ENCODE peak calls at places on chromosomes 12 and 14, in five cellular contexts. One of them, this sample, is unnamed.
A peak's percentile ranks its signal among the peaks of the same experiment; 100 is the strongest.

GRCh38 chr12:66776974-66777373 is 98.1 kb upstream of the GRIP1 start:
- DNase-seq in endothelial cell of umbilical vein: no peak
- DNase-seq in adipocyte: no peak
- DNase-seq in CD8-positive, alpha-beta T cell: peak; percentile 1
- DNase-seq in ovary: no peak
- DNase-seq in this sample: no peak

GRCh38 chr14:70788893-70789292 is 20.4 kb downstream of the MAP3K9 start:
- DNase-seq in endothelial cell of umbilical vein: no peak
- DNase-seq in adipocyte: no peak
- DNase-seq in CD8-positive, alpha-beta T cell: no peak
- DNase-seq in ovary: no peak
- DNase-seq in this sample: no peak

GRCh38 chr12:26092706-26093105 is 32.1 kb downstream of the BHLHE41 start:
- DNase-seq in endothelial cell of umbilical vein: no peak
- DNase-seq in adipocyte: no peak
- DNase-seq in CD8-positive, alpha-beta T cell: no peak
- DNase-seq in ovary: no peak
- DNase-seq in this sample: no peak

GRCh38 chr14:88037270-88037669 is 32.3 kb downstream of the GPR65 start:
- DNase-seq in endothelial cell of umbilical vein: no peak
- DNase-seq in adipocyte: no peak
- DNase-seq in CD8-positive, alpha-beta T cell: no peak
- DNase-seq in ovary: no peak
- DNase-seq in this sample: no peak

GRCh38 chr12:464484-465267 is 4.9 kb downstream of the B4GALNT3 start:
- DNase-seq in endothelial cell of umbilical vein: no peak
- DNase-seq in adipocyte: peak; percentile 24
- DNase-seq in CD8-positive, alpha-beta T cell: no peak
- DNase-seq in ovary: no peak
- DNase-seq in this sample: no peak

GRCh38 chr14:29242755-29243340 is 476.3 kb downstream of the FOXG1 start:
- DNase-seq in endothelial cell of umbilical vein: peak; percentile 47
- DNase-seq in adipocyte: no peak
- DNase-seq in CD8-positive, alpha-beta T cell: no peak
- DNase-seq in ovary: no peak
- DNase-seq in this sample: no peak

GRCh38 chr12:32804301-32804700 is 48.6 kb upstream of the YARS2 start:
- DNase-seq in endothelial cell of umbilical vein: no peak
- DNase-seq in adipocyte: no peak
- DNase-seq in CD8-positive, alpha-beta T cell: no peak
- DNase-seq in ovary: no peak
- DNase-seq in this sample: no peak

GRCh38 chr14:100893228-100893601 is 10.3 kb downstream of the RTL1 start:
- DNase-seq in endothelial cell of umbilical vein: no peak
- DNase-seq in adipocyte: no peak
- DNase-seq in CD8-positive, alpha-beta T cell: no peak
- DNase-seq in ovary: peak; percentile 12
- DNase-seq in this sample: no peak

GRCh38 chr14:22837750-22838538 is 1.6 kb downstream of the MMP14 start:
- DNase-seq in endothelial cell of umbilical vein: no peak
- DNase-seq in adipocyte: peak; percentile 69
- DNase-seq in CD8-positive, alpha-beta T cell: no peak
- DNase-seq in ovary: peak; percentile 82
- DNase-seq in this sample: no peak

GRCh38 chr14:97458302-97459137 is 661.3 kb downstream of the VRK1 start:
- DNase-seq in endothelial cell of umbilical vein: no peak
- DNase-seq in adipocyte: no peak
- DNase-seq in CD8-positive, alpha-beta T cell: peak; percentile 60
- DNase-seq in ovary: no peak
- DNase-seq in this sample: no peak

GRCh38 chr14:24171422-24172260 is at the start of gene REC8:
- DNase-seq in endothelial cell of umbilical vein: peak; percentile 82
- DNase-seq in adipocyte: no peak
- DNase-seq in CD8-positive, alpha-beta T cell: peak; percentile 62
- DNase-seq in ovary: peak; percentile 45
- DNase-seq in this sample: peak; percentile 96

GRCh38 chr14:35878272-35879140 is 52.4 kb downstream of the BRMS1L start:
- DNase-seq in endothelial cell of umbilical vein: peak; percentile 89
- DNase-seq in adipocyte: peak; percentile 85
- DNase-seq in CD8-positive, alpha-beta T cell: no peak
- DNase-seq in ovary: peak; percentile 42
- DNase-seq in this sample: no peak

GRCh38 chr14:99857551-99857950 is 64.3 kb downstream of the EML1 start:
- DNase-seq in endothelial cell of umbilical vein: no peak
- DNase-seq in adipocyte: no peak
- DNase-seq in CD8-positive, alpha-beta T cell: no peak
- DNase-seq in ovary: no peak
- DNase-seq in this sample: no peak

GRCh38 chr12:49369723-49370145 is 2.5 kb downstream of the SPATS2 start:
- DNase-seq in endothelial cell of umbilical vein: peak; percentile 58
- DNase-seq in adipocyte: peak; percentile 55
- DNase-seq in CD8-positive, alpha-beta T cell: no peak
- DNase-seq in ovary: peak; percentile 32
- DNase-seq in this sample: peak; percentile 70

GRCh38 chr12:12704593-12705230 is 8.7 kb upstream of the GPR19 start:
- DNase-seq in endothelial cell of umbilical vein: peak; percentile 86
- DNase-seq in adipocyte: peak; percentile 95
- DNase-seq in CD8-positive, alpha-beta T cell: no peak
- DNase-seq in ovary: peak; percentile 74
- DNase-seq in this sample: peak; percentile 80

GRCh38 chr14:106269451-106270204 is 743.2 kb downstream of the TMEM121 start:
- DNase-seq in endothelial cell of umbilical vein: no peak
- DNase-seq in adipocyte: no peak
- DNase-seq in CD8-positive, alpha-beta T cell: no peak
- DNase-seq in ovary: no peak
- DNase-seq in this sample: no peak

GRCh38 chr14:20680363-20680762 is 4.0 kb upstream of the RNASE4 start:
- DNase-seq in endothelial cell of umbilical vein: no peak
- DNase-seq in adipocyte: no peak
- DNase-seq in CD8-positive, alpha-beta T cell: no peak
- DNase-seq in ovary: no peak
- DNase-seq in this sample: peak; percentile 56

GRCh38 chr14:32824195-32824594 is 114.5 kb upstream of the NPAS3 start:
- DNase-seq in endothelial cell of umbilical vein: no peak
- DNase-seq in adipocyte: no peak
- DNase-seq in CD8-positive, alpha-beta T cell: no peak
- DNase-seq in ovary: no peak
- DNase-seq in this sample: no peak

GRCh38 chr12:52217223-52217622 is 15.8 kb upstream of the KRT7 start:
- DNase-seq in endothelial cell of umbilical vein: peak; percentile 44
- DNase-seq in adipocyte: no peak
- DNase-seq in CD8-positive, alpha-beta T cell: no peak
- DNase-seq in ovary: peak; percentile 12
- DNase-seq in this sample: no peak

GRCh38 chr12:52193991-52194390 is 2.2 kb upstream of the KRT80 start:
- DNase-seq in endothelial cell of umbilical vein: peak; percentile 70
- DNase-seq in adipocyte: peak; percentile 55
- DNase-seq in CD8-positive, alpha-beta T cell: no peak
- DNase-seq in ovary: no peak
- DNase-seq in this sample: no peak

GRCh38 chr12:7693793-7694192 is 1.8 kb downstream of the GDF3 start:
- DNase-seq in endothelial cell of umbilical vein: no peak
- DNase-seq in adipocyte: no peak
- DNase-seq in CD8-positive, alpha-beta T cell: no peak
- DNase-seq in ovary: no peak
- DNase-seq in this sample: no peak

GRCh38 chr14:62206456-62206855 is 444.2 kb downstream of the SNAPC1 start:
- DNase-seq in endothelial cell of umbilical vein: peak; percentile 17
- DNase-seq in adipocyte: peak; percentile 31
- DNase-seq in CD8-positive, alpha-beta T cell: no peak
- DNase-seq in ovary: no peak
- DNase-seq in this sample: no peak

GRCh38 chr12:21334100-21334499 is 617 bp downstream of the SLCO1A2 start:
- DNase-seq in endothelial cell of umbilical vein: no peak
- DNase-seq in adipocyte: no peak
- DNase-seq in CD8-positive, alpha-beta T cell: no peak
- DNase-seq in ovary: no peak
- DNase-seq in this sample: no peak

GRCh38 chr12:96140110-96140509 is 54.1 kb upstream of the ELK3 start:
- DNase-seq in endothelial cell of umbilical vein: no peak
- DNase-seq in adipocyte: peak; percentile 64
- DNase-seq in CD8-positive, alpha-beta T cell: no peak
- DNase-seq in ovary: no peak
- DNase-seq in this sample: no peak

GRCh38 chr12:3964404-3964803 is 91.2 kb upstream of the PARP11 start:
- DNase-seq in endothelial cell of umbilical vein: no peak
- DNase-seq in adipocyte: no peak
- DNase-seq in CD8-positive, alpha-beta T cell: no peak
- DNase-seq in ovary: no peak
- DNase-seq in this sample: peak; percentile 60

GRCh38 chr12:29517265-29517664 is 19.8 kb upstream of the OVCH1 start:
- DNase-seq in endothelial cell of umbilical vein: no peak
- DNase-seq in adipocyte: no peak
- DNase-seq in CD8-positive, alpha-beta T cell: no peak
- DNase-seq in ovary: no peak
- DNase-seq in this sample: peak; percentile 46

GRCh38 chr14:75685910-75686309 is 24.9 kb downstream of the TTLL5 start:
- DNase-seq in endothelial cell of umbilical vein: no peak
- DNase-seq in adipocyte: no peak
- DNase-seq in CD8-positive, alpha-beta T cell: no peak
- DNase-seq in ovary: no peak
- DNase-seq in this sample: no peak

GRCh38 chr14:51643137-51643536 is 8.6 kb upstream of the FRMD6 start:
- DNase-seq in endothelial cell of umbilical vein: no peak
- DNase-seq in adipocyte: no peak
- DNase-seq in CD8-positive, alpha-beta T cell: no peak
- DNase-seq in ovary: no peak
- DNase-seq in this sample: no peak

DNA sequence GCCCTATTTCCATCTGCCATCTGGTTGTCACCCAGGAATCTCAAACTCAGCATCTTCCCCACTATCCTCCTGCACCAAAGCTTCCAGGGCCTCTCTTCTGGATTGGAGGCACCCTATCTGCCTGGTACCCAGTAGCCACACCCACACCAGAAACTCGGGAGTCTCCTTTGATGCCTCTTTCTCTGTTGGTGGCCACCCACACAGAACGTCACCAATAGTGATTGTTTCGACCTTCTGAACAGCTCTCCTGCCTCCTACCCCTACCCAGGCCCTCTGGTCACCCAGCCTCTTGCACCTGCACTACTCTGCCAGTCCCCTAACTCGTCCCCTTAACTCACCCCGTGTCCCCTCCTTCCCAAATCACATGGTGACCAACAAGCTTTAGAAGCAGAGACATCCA is 95.0 kb downstream of the IRF2BPL start:
- DNase-seq in endothelial cell of umbilical vein: no peak
- DNase-seq in adipocyte: no peak
- DNase-seq in CD8-positive, alpha-beta T cell: no peak
- DNase-seq in ovary: no peak
- DNase-seq in this sample: no peak
- H3K4me1 ChIP-seq in endothelial cell of umbilical vein: no peaks in the 10 kb centered on the region
- H3K4me1 ChIP-seq in adipocyte: peaks cover 37% of the 10 kb centered on the region
- H3K4me1 ChIP-seq in CD8-positive, alpha-beta T cell: peaks cover 38% of the 10 kb centered on the region
- H3K4me1 ChIP-seq in ovary: peaks cover 29% of the 10 kb centered on the region
- H3K4me1 ChIP-seq in this sample: peaks cover 10% of the 10 kb centered on the region

GRCh38 chr14:104688505-104688754 is 988 bp upstream of the INF2 start:
- DNase-seq in endothelial cell of umbilical vein: no peak
- DNase-seq in adipocyte: no peak
- DNase-seq in CD8-positive, alpha-beta T cell: no peak
- DNase-seq in ovary: no peak
- DNase-seq in this sample: no peak

GRCh38 chr14:104689620-104690265 is 325 bp downstream of the INF2 start:
- DNase-seq in endothelial cell of umbilical vein: no peak
- DNase-seq in adipocyte: peak; percentile 53
- DNase-seq in CD8-positive, alpha-beta T cell: no peak
- DNase-seq in ovary: no peak
- DNase-seq in this sample: no peak

GRCh38 chr14:104690266-104690711 is 871 bp downstream of the INF2 start:
- DNase-seq in endothelial cell of umbilical vein: no peak
- DNase-seq in adipocyte: peak; percentile 24
- DNase-seq in CD8-positive, alpha-beta T cell: no peak
- DNase-seq in ovary: no peak
- DNase-seq in this sample: no peak

GRCh38 chr14:104687601-104688504 is 1.6 kb upstream of the INF2 start:
- DNase-seq in endothelial cell of umbilical vein: no peak
- DNase-seq in adipocyte: peak; percentile 25
- DNase-seq in CD8-positive, alpha-beta T cell: no peak
- DNase-seq in ovary: peak; percentile 67
- DNase-seq in this sample: no peak

GRCh38 chr14:104688755-104689619 is at the start of gene INF2:
- DNase-seq in endothelial cell of umbilical vein: peak; percentile 35
- DNase-seq in adipocyte: peak; percentile 84
- DNase-seq in CD8-positive, alpha-beta T cell: no peak
- DNase-seq in ovary: peak; percentile 66
- DNase-seq in this sample: peak; percentile 80
- H3K4me1 ChIP-seq in endothelial cell of umbilical vein: peaks cover 25% of the 10 kb centered on the region
- H3K4me1 ChIP-seq in adipocyte: peaks cover 36% of the 10 kb centered on the region
- H3K4me1 ChIP-seq in CD8-positive, alpha-beta T cell: peaks cover 72% of the 10 kb centered on the region
- H3K4me1 ChIP-seq in ovary: peaks cover 20% of the 10 kb centered on the region
- H3K4me1 ChIP-seq in this sample: peaks cover 20% of the 10 kb centered on the region

DNA sequence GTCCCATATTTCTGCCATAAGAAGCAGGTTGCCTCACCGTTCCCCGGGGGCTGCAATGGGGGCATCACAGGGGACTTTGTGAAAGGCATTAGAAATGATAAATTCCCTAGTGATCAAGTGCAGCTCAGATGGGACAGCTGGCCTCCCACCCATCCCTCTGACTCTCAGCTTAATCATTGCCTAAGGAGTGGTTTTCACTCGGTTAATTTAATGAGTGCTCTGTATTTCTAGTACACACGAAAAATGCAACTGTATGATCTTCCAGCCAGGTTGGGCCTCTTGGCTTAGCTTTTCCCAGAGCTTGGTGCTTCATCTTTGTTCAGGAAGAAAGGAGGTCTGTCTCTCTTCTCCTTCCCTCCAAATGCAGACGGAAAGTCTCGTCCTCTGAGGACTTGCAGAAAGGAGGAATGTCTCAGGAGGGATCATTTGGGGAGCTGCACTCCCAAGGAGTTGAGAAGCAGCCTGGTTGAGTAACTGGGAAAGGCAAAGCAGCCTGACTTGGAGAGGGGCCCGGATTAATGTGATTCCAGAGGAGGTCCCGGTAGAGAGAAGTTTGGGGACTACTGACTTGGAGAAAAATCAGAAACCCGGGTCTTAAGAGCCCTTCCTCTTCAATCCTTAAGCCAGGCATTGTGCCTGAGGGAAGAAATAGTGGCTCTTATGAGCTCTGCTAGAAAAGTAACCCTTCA is 7.2 kb downstream of the CD9 start:
- DNase-seq in endothelial cell of umbilical vein: no peak
- DNase-seq in adipocyte: peak; percentile 44
- DNase-seq in CD8-positive, alpha-beta T cell: no peak
- DNase-seq in ovary: no peak
- DNase-seq in this sample: no peak
- H3K4me1 ChIP-seq in endothelial cell of umbilical vein: peaks cover 43% of the 10 kb centered on the region
- H3K4me1 ChIP-seq in adipocyte: peaks cover 29% of the 10 kb centered on the region
- H3K4me1 ChIP-seq in CD8-positive, alpha-beta T cell: peaks cover 8% of the 10 kb centered on the region
- H3K4me1 ChIP-seq in ovary: no peaks in the 10 kb centered on the region
- H3K4me1 ChIP-seq in this sample: no peaks in the 10 kb centered on the region

GRCh38 chr12:124393831-124394230 is 98.9 kb downstream of the RFLNA start:
- DNase-seq in endothelial cell of umbilical vein: no peak
- DNase-seq in adipocyte: no peak
- DNase-seq in CD8-positive, alpha-beta T cell: no peak
- DNase-seq in ovary: no peak
- DNase-seq in this sample: no peak
- H3K4me1 ChIP-seq in endothelial cell of umbilical vein: peaks cover 48% of the 10 kb centered on the region
- H3K4me1 ChIP-seq in adipocyte: peaks cover 73% of the 10 kb centered on the region
- H3K4me1 ChIP-seq in CD8-positive, alpha-beta T cell: peaks cover 27% of the 10 kb centered on the region
- H3K4me1 ChIP-seq in ovary: peaks cover 22% of the 10 kb centered on the region
- H3K4me1 ChIP-seq in this sample: peaks cover 72% of the 10 kb centered on the region

GRCh38 chr12:116144384-116144783 is 133.1 kb downstream of the MED13L start:
- DNase-seq in endothelial cell of umbilical vein: no peak
- DNase-seq in adipocyte: no peak
- DNase-seq in CD8-positive, alpha-beta T cell: no peak
- DNase-seq in ovary: no peak
- DNase-seq in this sample: no peak
- H3K4me1 ChIP-seq in endothelial cell of umbilical vein: peaks cover 37% of the 10 kb centered on the region
- H3K4me1 ChIP-seq in adipocyte: peaks cover 61% of the 10 kb centered on the region
- H3K4me1 ChIP-seq in CD8-positive, alpha-beta T cell: peaks cover 14% of the 10 kb centered on the region
- H3K4me1 ChIP-seq in ovary: peaks cover 10% of the 10 kb centered on the region
- H3K4me1 ChIP-seq in this sample: no peaks in the 10 kb centered on the region

GRCh38 chr14:49297102-49297501 is 289.1 kb downstream of the RPS29 start:
- DNase-seq in endothelial cell of umbilical vein: no peak
- DNase-seq in adipocyte: no peak
- DNase-seq in CD8-positive, alpha-beta T cell: no peak
- DNase-seq in ovary: no peak
- DNase-seq in this sample: no peak
- H3K4me1 ChIP-seq in endothelial cell of umbilical vein: no peaks in the 10 kb centered on the region
- H3K4me1 ChIP-seq in adipocyte: peaks cover 3% of the 10 kb centered on the region
- H3K4me1 ChIP-seq in CD8-positive, alpha-beta T cell: no peaks in the 10 kb centered on the region
- H3K4me1 ChIP-seq in ovary: no peaks in the 10 kb centered on the region
- H3K4me1 ChIP-seq in this sample: no peaks in the 10 kb centered on the region

This sample was measured in Karpas-422.